ENCODE peak calls at places on chromosomes 13 and 19, in nine cellular contexts. L, R, Q, Z, U, F, V, K and B are unnamed samples.
A peak's percentile ranks its signal among the peaks of the same experiment; 100 is the strongest.

GRCh38 chr19:55210120-55210493 is 806 bp upstream of the PTPRH start:
- DNase-seq in L (peak; percentile 88), R (no peak), Q (no peak), Z (no peak), U (no peak), F (peak; percentile 69), V (no peak), K (no peak), B (no peak)

GRCh38 chr13:47114030-47114429 is 217.2 kb upstream of the HTR2A start:
- DNase-seq in L (peak; percentile 38), R (no peak), Q (no peak), Z (no peak), U (no peak), F (no peak), V (no peak), K (no peak), B (no peak)

GRCh38 chr13:53052675-53053074 is 24.1 kb downstream of the OLFM4 start:
- DNase-seq in L (no peak), R (no peak), Q (no peak), Z (no peak), U (no peak), F (no peak), V (no peak), K (no peak), B (no peak)

GRCh38 chr13:80755925-80756324 is 415.0 kb upstream of the SPRY2 start:
- DNase-seq in L (no peak), R (no peak), Q (no peak), Z (no peak), U (no peak), F (no peak), V (no peak), K (no peak), B (no peak)

GRCh38 chr19:7665076-7665475 is 3.8 kb upstream of the RETN start:
- DNase-seq in L (peak; percentile 46), R (no peak), Q (no peak), Z (no peak), U (no peak), F (peak; percentile 39), V (no peak), K (no peak), B (no peak)

GRCh38 chr19:55086730-55087541 is 11.3 kb downstream of the EPS8L1 start:
- DNase-seq in L (peak; percentile 82), R (peak; percentile 83), Q (peak; percentile 94), Z (peak; percentile 96), U (peak; percentile 41), F (peak; percentile 72), V (peak; percentile 99), K (peak; percentile 80), B (peak; percentile 58)

GRCh38 chr19:37902668-37903067 is 3.7 kb downstream of the WDR87 start:
- DNase-seq in L (peak; percentile 34), R (peak; percentile 70), Q (peak; percentile 79), Z (peak; percentile 85), U (peak; percentile 62), F (peak; percentile 39), V (peak; percentile 89), K (peak; percentile 80), B (peak; percentile 57)

GRCh38 chr19:17394891-17395415 is 957 bp upstream of the CCDC194 start:
- DNase-seq in L (no peak), R (no peak), Q (peak; percentile 80), Z (no peak), U (no peak), F (no peak), V (peak; percentile 75), K (peak; percentile 72), B (no peak)

GRCh38 chr19:16038196-16038695 is 38.0 kb upstream of the TPM4 start:
- DNase-seq in L (no peak), R (no peak), Q (peak; percentile 13), Z (no peak), U (no peak), F (no peak), V (no peak), K (no peak), B (no peak)

DNA sequence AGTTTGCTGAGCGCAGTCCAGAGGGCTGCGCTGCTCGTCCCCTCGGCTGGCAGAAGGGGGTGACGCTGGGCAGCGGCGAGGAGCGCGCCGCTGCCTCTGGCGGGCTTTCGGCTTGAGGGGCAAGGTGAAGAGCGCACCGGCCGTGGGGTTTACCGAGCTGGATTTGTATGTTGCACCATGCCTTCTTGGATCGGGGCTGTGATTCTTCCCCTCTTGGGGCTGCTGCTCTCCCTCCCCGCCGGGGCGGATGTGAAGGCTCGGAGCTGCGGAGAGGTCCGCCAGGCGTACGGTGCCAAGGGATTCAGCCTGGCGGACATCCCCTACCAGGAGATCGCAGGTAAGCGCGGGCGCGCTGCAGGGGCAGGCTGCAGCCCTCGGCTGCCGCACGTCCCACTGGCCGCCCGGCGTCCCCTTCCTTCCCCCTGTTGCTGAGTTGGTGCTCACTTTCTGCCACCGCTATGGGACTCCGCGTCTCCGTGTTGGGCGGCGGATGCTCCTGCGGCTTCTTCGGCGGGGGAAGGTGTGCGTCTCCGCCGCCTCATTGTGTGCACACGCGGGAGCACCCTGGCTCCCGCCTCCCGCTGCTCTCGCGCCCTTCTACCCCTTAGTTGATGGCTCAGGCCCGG is 786 bp downstream of the GPC6 start:
- DNase-seq in L (no peak), R (no peak), Q (peak; percentile 35), Z (no peak), U (no peak), F (no peak), V (peak; percentile 56), K (no peak), B (no peak)
- TF ChIP-seq CTCF in L (peak; percentile 10), R (no peak), Q (no peak), Z (no peak), U (no peak), F (peak; percentile 14), V (no peak), K (no peak), B (no peak)

GRCh38 chr13:97366172-97366688 is 67.7 kb upstream of the RAP2A start:
- DNase-seq in L (no peak), R (no peak), Q (no peak), Z (no peak), U (no peak), F (no peak), V (no peak), K (no peak), B (no peak)
- TF ChIP-seq CTCF in L (peak; percentile 28), R (no peak), Q (no peak), Z (no peak), U (no peak), F (no peak), V (no peak), K (peak; percentile 14), B (no peak)

GRCh38 chr13:28324181-28324789 is 170.6 kb downstream of the FLT1 start:
- DNase-seq in L (no peak), R (no peak), Q (no peak), Z (peak; percentile 62), U (peak; percentile 67), F (no peak), V (peak; percentile 75), K (peak; percentile 82), B (peak; percentile 34)
- TF ChIP-seq CTCF in L (peak; percentile 93), R (peak; percentile 54), Q (peak; percentile 82), Z (peak; percentile 59), U (peak; percentile 84), F (peak; percentile 94), V (peak; percentile 50), K (peak; percentile 71), B (peak; percentile 72)

GRCh38 chr13:42048625-42049453 is at the start of gene DGKH:
- DNase-seq in L (no peak), R (peak; percentile 47), Q (peak; percentile 82), Z (peak; percentile 80), U (no peak), F (peak; percentile 55), V (peak; percentile 77), K (peak; percentile 83), B (no peak)
- TF ChIP-seq CTCF in L (no peak), R (no peak), Q (peak; percentile 16), Z (no peak), U (peak; percentile 10), F (no peak), V (no peak), K (peak; percentile 21), B (no peak)

GRCh38 chr19:45112111-45112827 is 19.3 kb downstream of the PPP1R37 start:
- DNase-seq in L (no peak), R (no peak), Q (no peak), Z (no peak), U (no peak), F (no peak), V (no peak), K (no peak), B (no peak)
- TF ChIP-seq CTCF in L (no peak), R (no peak), Q (no peak), Z (no peak), U (no peak), F (no peak), V (no peak), K (no peak), B (no peak)

GRCh38 chr13:28657784-28658538 is 969 bp upstream of the POMP start:
- DNase-seq in L (no peak), R (no peak), Q (no peak), Z (no peak), U (no peak), F (no peak), V (no peak), K (peak; percentile 20), B (no peak)
- TF ChIP-seq CTCF in L (peak; percentile 42), R (no peak), Q (no peak), Z (no peak), U (no peak), F (peak; percentile 18), V (no peak), K (no peak), B (no peak)

GRCh38 chr13:83995930-83996329 is 113.7 kb upstream of the SLITRK1 start:
- DNase-seq in L (no peak), R (no peak), Q (no peak), Z (no peak), U (no peak), F (no peak), V (no peak), K (no peak), B (no peak)
- TF ChIP-seq CTCF in L (no peak), R (no peak), Q (no peak), Z (no peak), U (no peak), F (no peak), V (no peak), K (no peak), B (no peak)